ENCODE peak calls at places on chromosomes 11 and 22, in six cellular contexts. R is neuronal stem cell, L is H1, K is mesenchymal stem cell, B is mesendoderm, W is IMR-90. P is an unnamed sample.

GRCh38 chr11:96045622-96046456 is 121.9 kb upstream of the MTMR2 start:
- DNase-seq in K (peak), L (peak), B (peak), W (peak), R (no peak), P (peak)

GRCh38 chr11:73978576-73979086 is 4.0 kb downstream of the UCP2 start:
- DNase-seq in L (no peak), W (peak), K (no peak), B (no peak), R (no peak), P (no peak)

GRCh38 chr22:50056214-50056972 is 1.7 kb downstream of the TTLL8 start:
- DNase-seq in K (no peak), W (no peak), L (no peak), B (peak), R (no peak), P (no peak)

GRCh38 chr11:132601863-132602262 is 930.4 kb downstream of the OPCML start:
- DNase-seq in L (no peak), K (no peak), W (no peak), R (no peak), B (no peak), P (no peak)

GRCh38 chr11:67248653-67249052 is 17.6 kb upstream of the GRK2 start:
- DNase-seq in K (no peak), R (no peak), B (peak), L (no peak), W (no peak), P (no peak)

GRCh38 chr22:42367980-42368378 is 64.2 kb downstream of the NFAM1 start:
- DNase-seq in R (no peak), L (no peak), K (no peak), W (no peak), B (no peak), P (no peak)

GRCh38 chr11:3056296-3057068 is 741 bp downstream of the CARS1 start:
- DNase-seq in R (no peak), K (no peak), W (no peak), L (no peak), B (no peak), P (no peak)

GRCh38 chr11:33452806-33453205 is 195.6 kb downstream of the HIPK3 start:
- DNase-seq in B (no peak), R (no peak), L (no peak), K (peak), W (peak), P (no peak)

GRCh38 chr22:19181786-19182471 is 3.4 kb upstream of the SLC25A1 start:
- DNase-seq in B (no peak), W (no peak), R (no peak), L (no peak), K (no peak), P (no peak)

GRCh38 chr11:26201411-26201810 is 130.5 kb upstream of the ANO3 start:
- DNase-seq in K (peak), R (no peak), W (peak), B (no peak), L (no peak), P (no peak)

GRCh38 chr11:47189100-47189834 is 3.0 kb upstream of the PACSIN3 start:
- DNase-seq in W (peak), B (no peak), L (no peak), R (no peak), K (peak), P (no peak)

GRCh38 chr22:35258144-35258988 is 1.1 kb downstream of the HMGXB4 start:
- DNase-seq in K (peak), R (peak), L (no peak), W (peak), B (peak), P (peak)

GRCh38 chr22:22168190-22168940 is 76.2 kb upstream of the VPREB1 start:
- DNase-seq in L (no peak), K (peak), W (peak), B (peak), R (no peak), P (peak)

GRCh38 chr11:128246364-128247234 is 340.8 kb downstream of the ETS1 start:
- DNase-seq in L (no peak), B (no peak), R (no peak), K (peak), W (peak), P (no peak)

GRCh38 chr11:128240546-128240945 is 346.8 kb downstream of the ETS1 start:
- DNase-seq in R (no peak), B (no peak), K (no peak), L (no peak), W (peak), P (no peak)

GRCh38 chr11:128250482-128250881 is 336.9 kb downstream of the ETS1 start:
- DNase-seq in W (no peak), R (no peak), L (no peak), K (no peak), B (no peak), P (no peak)

GRCh38 chr11:128247235-128247594 is 340.1 kb downstream of the ETS1 start:
- DNase-seq in K (no peak), L (no peak), R (no peak), W (no peak), B (no peak), P (no peak)

DNA sequence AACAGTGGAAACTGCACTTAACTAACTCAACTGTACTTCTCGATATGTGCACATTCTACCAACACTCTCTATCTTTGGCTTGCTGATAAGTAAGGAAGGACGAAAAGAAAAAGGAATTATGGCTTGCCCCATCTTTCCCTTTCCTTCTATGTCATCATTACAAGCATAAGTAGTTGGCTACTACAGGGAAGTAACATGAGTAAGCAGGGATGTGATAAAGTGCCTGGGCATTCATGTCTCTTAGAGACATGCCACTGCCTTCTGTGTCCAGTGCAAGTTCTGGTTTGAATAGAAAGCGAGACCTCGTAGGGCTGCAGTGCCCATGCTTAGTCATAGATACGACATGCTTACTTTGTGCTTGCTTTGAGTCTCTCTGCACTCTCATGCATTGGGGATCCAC is 342.5 kb downstream of the ETS1 start:
- DNase-seq in R (no peak), L (no peak), K (peak), W (peak), B (no peak), P (no peak)
- H3K18ac ChIP-seq in R (no peak), L (no peak), K (peak), W (no peak), B (no peak), P (no peak)

GRCh38 chr22:23789638-23790037 is 2.9 kb downstream of the SMARCB1 start:
- DNase-seq in B (peak), K (peak), W (no peak), L (no peak), R (no peak), P (no peak)

GRCh38 chr22:23793326-23793725 is 6.6 kb downstream of the SMARCB1 start:
- DNase-seq in K (no peak), L (no peak), B (peak), R (no peak), W (no peak), P (no peak)

GRCh38 chr22:23789121-23789520 is 2.4 kb downstream of the SMARCB1 start:
- DNase-seq in L (no peak), R (no peak), W (no peak), B (peak), K (no peak), P (peak)

GRCh38 chr22:23787910-23788309 is 1.1 kb downstream of the SMARCB1 start:
- DNase-seq in L (no peak), R (no peak), W (no peak), B (no peak), K (no peak), P (no peak)

DNA sequence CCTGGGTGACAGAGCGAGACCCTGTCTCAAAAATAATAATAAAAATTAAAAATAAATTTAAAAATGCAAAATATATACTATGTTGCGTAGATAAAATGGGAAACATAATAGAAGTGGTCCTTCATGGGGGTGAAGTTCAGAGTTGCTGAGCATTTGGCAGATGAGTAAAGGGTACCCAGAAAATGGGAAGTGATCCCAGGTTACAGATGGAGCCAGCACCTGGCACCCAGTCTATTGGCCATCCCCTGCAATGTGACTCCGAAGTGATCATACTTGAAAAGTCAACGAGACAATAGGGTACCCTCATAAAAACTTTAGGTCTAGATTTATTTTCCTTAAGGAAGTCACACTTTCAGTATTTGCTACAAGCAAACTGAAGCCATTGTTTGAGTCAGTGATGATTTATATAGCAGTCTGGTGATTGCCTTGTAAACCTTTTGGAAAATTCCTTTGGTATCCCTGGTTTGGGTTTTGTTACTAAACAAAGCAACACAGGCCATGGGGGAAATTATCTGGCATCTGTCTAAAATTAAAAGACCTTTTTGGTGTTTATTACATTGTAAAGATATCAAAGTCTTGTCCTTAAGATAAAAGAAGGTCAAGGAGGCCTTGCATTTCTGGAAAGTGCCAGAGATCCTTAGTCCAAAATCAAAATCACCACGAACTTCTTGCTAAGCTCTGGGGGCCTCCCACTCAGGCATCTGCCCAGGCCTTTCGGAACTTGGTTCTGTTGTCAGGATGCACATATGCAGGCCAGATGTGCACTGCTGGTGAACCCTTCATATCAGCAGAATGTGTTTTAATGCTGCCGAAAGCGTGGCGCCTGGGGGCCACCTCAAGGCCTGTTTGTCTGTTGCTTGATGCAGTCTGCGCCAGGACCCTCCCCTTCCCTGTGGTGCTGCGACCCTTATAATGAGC is 4.3 kb downstream of the SMARCB1 start:
- DNase-seq in B (no peak), R (no peak), K (no peak), L (no peak), W (peak), P (no peak)
- H3K18ac ChIP-seq in B (no peak), R (no peak), K (no peak), L (no peak), W (no peak), P (no peak)

DNA sequence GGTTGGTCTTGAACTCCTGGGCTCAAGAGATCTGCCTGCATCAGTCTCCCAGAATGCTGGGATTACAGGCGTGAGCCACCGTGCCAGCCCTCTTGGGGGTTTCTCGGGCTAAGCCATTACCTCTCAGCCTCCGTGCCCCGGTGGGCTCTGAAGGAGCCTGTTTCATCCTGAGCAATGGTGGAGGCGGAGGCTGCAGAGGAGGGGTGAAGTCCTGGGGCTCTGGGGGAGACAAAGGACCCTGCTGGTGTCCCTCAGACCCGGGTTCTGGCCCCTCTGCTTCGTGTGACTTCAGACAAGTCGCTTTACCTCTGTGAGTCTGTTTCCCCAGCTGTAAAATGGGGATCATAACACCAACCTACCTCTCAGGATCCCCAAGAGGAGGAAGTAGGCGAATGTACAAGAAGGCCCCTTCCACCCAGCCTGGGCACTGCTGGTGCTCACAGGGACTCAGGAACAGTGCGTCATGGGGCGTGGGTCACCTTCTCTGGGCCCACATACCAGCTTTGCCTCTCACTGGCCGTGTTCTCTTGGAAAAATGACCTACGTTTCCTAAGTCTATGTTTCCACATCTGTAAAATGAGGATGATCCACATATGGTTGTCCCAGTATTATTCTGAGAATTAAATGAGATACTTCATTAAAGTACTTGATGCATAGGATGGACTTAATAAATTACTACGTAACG is 36.8 kb downstream of the RIBC2 start:
- DNase-seq in K (no peak), W (no peak), B (no peak), L (no peak), R (no peak), P (no peak)
- H3K18ac ChIP-seq in K (peak), W (peak), B (no peak), L (no peak), R (peak), P (no peak)

GRCh38 chr11:65478411-65479183 is 20.2 kb upstream of the MALAT1 start:
- DNase-seq in K (no peak), L (no peak), W (peak), B (no peak), R (no peak), P (no peak)
- H3K18ac ChIP-seq in K (peak), L (no peak), W (peak), B (no peak), R (peak), P (peak)

GRCh38 chr22:30423296-30423958 is 2.1 kb upstream of the MTFP1 start:
- DNase-seq in R (no peak), W (no peak), K (no peak), L (no peak), B (no peak), P (no peak)
- H3K18ac ChIP-seq in R (peak), W (peak), K (peak), L (peak), B (peak), P (peak)

GRCh38 chr11:5605849-5606248 is 9.4 kb downstream of the TRIM6 start:
- DNase-seq in B (no peak), W (peak), L (no peak), K (peak), R (no peak), P (no peak)

GRCh38 chr11:5597953-5598352 is 1.5 kb downstream of the TRIM6 start:
- DNase-seq in L (no peak), K (no peak), W (no peak), R (no peak), B (no peak), P (peak)

GRCh38 chr11:5600374-5600851 is 4.0 kb downstream of the TRIM6 start:
- DNase-seq in B (peak), L (peak), K (peak), W (peak), R (peak), P (peak)

GRCh38 chr11:5604896-5605295 is 8.5 kb downstream of the TRIM6 start:
- DNase-seq in R (no peak), B (no peak), W (no peak), K (no peak), L (no peak), P (no peak)

DNA sequence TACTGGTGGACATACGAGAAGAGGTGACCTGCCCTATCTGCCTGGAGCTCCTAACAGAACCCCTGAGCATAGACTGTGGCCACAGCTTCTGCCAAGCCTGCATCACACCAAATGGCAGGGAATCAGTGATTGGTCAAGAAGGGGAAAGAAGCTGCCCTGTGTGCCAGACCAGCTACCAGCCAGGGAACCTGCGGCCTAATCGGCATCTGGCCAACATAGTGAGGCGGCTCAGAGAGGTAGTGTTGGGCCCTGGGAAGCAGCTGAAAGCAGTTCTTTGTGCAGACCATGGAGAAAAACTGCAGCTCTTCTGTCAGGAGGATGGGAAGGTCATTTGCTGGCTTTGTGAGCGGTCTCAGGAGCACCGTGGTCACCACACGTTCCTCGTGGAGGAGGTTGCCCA is 6.9 kb downstream of the TRIM6 start:
- DNase-seq in K (no peak), W (no peak), L (no peak), R (no peak), B (no peak), P (no peak)
- H3K18ac ChIP-seq in K (no peak), W (no peak), L (no peak), R (peak), B (no peak), P (no peak)

GRCh38 chr22:23791737-23792645 is 5.2 kb downstream of the SMARCB1 start:
- DNase-seq in K (no peak), B (no peak), W (no peak), L (no peak), R (no peak), P (no peak)
- H3K18ac ChIP-seq in K (no peak), B (no peak), W (no peak), L (no peak), R (no peak), P (no peak)

P was measured in H9.